ENCODE peak calls at places on chromosomes 5 and 9, in four cellular contexts. One of them, this sample, is unnamed.

GRCh38 chr5:139998837-139999236 is 44.3 kb downstream of the NRG2 start:
- DNase-seq in K562: no peak
- DNase-seq in GM12878: no peak
- DNase-seq in HepG2: no peak
- DNase-seq in this sample: no peak

GRCh38 chr5:109645591-109646236 is 44.0 kb upstream of the MAN2A1 start:
- DNase-seq in GM12878: no peak
- DNase-seq in HepG2: no peak
- DNase-seq in K562: peak
- DNase-seq in this sample: peak

GRCh38 chr9:134932656-134933055 is 14.9 kb upstream of the FCN1 start:
- DNase-seq in K562: no peak
- DNase-seq in HepG2: no peak
- DNase-seq in GM12878: no peak
- DNase-seq in this sample: no peak

GRCh38 chr5:154794525-154795234 is 39.5 kb downstream of the LARP1 start:
- DNase-seq in K562: no peak
- DNase-seq in GM12878: no peak
- DNase-seq in HepG2: no peak
- DNase-seq in this sample: no peak

GRCh38 chr9:21728781-21729180 is 73.7 kb upstream of the MTAP start:
- DNase-seq in GM12878: no peak
- DNase-seq in K562: no peak
- DNase-seq in HepG2: no peak
- DNase-seq in this sample: no peak

GRCh38 chr5:133569347-133569746 is 43.0 kb downstream of the FSTL4 start:
- DNase-seq in K562: no peak
- DNase-seq in HepG2: no peak
- DNase-seq in GM12878: no peak
- DNase-seq in this sample: no peak

GRCh38 chr5:99034336-99034735 is 105.5 kb upstream of the CHD1 start:
- DNase-seq in HepG2: no peak
- DNase-seq in K562: peak
- DNase-seq in GM12878: no peak
- DNase-seq in this sample: no peak

GRCh38 chr9:37747271-37747753 is 6.3 kb upstream of the TRMT10B start:
- DNase-seq in K562: peak
- DNase-seq in HepG2: peak
- DNase-seq in GM12878: peak
- DNase-seq in this sample: peak

GRCh38 chr9:33320568-33321261 is 30.4 kb downstream of the NFX1 start:
- DNase-seq in K562: no peak
- DNase-seq in HepG2: no peak
- DNase-seq in GM12878: no peak
- DNase-seq in this sample: no peak

GRCh38 chr5:61303348-61303747 is 28.7 kb upstream of the ZSWIM6 start:
- DNase-seq in GM12878: no peak
- DNase-seq in HepG2: no peak
- DNase-seq in K562: no peak
- DNase-seq in this sample: no peak

GRCh38 chr5:55597014-55597981 is 62.5 kb upstream of the PLPP1 start:
- DNase-seq in HepG2: no peak
- DNase-seq in K562: no peak
- DNase-seq in GM12878: no peak
- DNase-seq in this sample: no peak

DNA sequence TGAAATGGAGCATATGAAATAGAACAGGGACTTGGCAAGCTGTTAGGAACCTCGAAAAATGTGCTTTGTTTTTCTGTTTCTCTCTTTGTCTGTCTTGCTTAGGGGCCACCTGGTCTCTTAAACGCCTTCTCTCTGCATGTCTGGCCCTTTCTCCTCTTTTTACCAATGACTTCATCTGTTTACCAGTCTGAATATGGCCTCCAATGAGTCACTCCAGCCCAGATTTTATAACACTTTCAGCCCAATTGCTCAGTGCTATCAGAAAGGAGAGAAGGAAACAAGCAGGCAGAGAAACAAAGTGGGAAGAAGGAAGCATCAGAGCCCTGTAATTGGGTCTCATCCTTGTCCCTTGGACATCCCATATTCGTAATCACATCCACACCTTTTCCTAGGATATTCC is 151.6 kb upstream of the GPR151 start:
- DNase-seq in HepG2: no peak
- DNase-seq in GM12878: no peak
- DNase-seq in K562: no peak
- DNase-seq in this sample: no peak
- TF ChIP-seq TCF7 in HepG2: no peak
- TF ChIP-seq TCF7 in GM12878: no peak
- TF ChIP-seq TCF7 in K562: no peak
- TF ChIP-seq TCF7 in this sample: no peak

GRCh38 chr9:133516256-133516960 is 8.4 kb downstream of the MYMK start:
- DNase-seq in K562: no peak
- DNase-seq in HepG2: no peak
- DNase-seq in GM12878: no peak
- DNase-seq in this sample: no peak
- TF ChIP-seq TCF7 in K562: no peak
- TF ChIP-seq TCF7 in HepG2: no peak
- TF ChIP-seq TCF7 in GM12878: no peak
- TF ChIP-seq TCF7 in this sample: no peak

GRCh38 chr9:90303653-90304052 is 339.0 kb downstream of the DIRAS2 start:
- DNase-seq in HepG2: no peak
- DNase-seq in GM12878: no peak
- DNase-seq in K562: no peak
- DNase-seq in this sample: no peak
- TF ChIP-seq TCF7 in HepG2: no peak
- TF ChIP-seq TCF7 in GM12878: no peak
- TF ChIP-seq TCF7 in K562: no peak
- TF ChIP-seq TCF7 in this sample: no peak

GRCh38 chr5:174990909-174991308 is 266.5 kb downstream of the MSX2 start:
- DNase-seq in K562: no peak
- DNase-seq in GM12878: no peak
- DNase-seq in HepG2: no peak
- DNase-seq in this sample: no peak
- TF ChIP-seq TCF7 in K562: no peak
- TF ChIP-seq TCF7 in GM12878: no peak
- TF ChIP-seq TCF7 in HepG2: no peak
- TF ChIP-seq TCF7 in this sample: no peak

DNA sequence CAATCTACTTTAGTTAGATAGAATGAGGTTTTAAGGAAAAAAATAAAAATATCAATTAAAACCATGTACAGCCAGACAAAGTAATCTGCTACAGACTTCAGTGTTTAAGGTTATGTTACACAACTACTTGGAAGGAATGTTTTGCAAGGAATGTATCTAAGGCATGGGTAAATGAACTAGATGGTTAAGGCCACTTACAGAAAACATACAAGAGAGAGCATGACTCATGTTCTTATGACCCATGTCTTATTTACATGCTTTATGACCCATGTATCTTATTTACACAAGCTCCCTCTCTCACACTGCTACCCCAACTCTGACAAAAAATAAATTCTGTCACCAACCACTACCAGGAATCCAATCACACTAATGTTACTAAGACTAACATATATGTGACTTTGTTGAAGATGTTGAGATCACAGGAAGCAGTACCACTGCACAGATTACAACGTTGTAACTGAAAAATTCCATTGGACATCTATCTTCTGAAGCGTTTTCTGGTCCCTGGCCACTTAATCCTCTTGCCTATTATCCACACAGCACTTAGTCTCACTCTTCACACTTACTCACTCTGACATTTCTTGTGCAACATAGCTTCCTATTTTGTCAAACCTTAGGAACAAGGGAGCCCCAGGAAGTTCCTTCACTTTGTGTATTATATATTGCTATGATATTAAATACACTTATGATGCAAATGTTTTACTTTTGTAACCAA is 1630.1 kb upstream of the C9orf72 start:
- DNase-seq in K562: no peak
- DNase-seq in HepG2: no peak
- DNase-seq in GM12878: no peak
- DNase-seq in this sample: no peak
- TF ChIP-seq TCF7 in K562: no peak
- TF ChIP-seq TCF7 in HepG2: no peak
- TF ChIP-seq TCF7 in GM12878: no peak
- TF ChIP-seq TCF7 in this sample: no peak

GRCh38 chr5:113381015-113381326 is 53.8 kb downstream of the TSSK1B start:
- DNase-seq in HepG2: no peak
- DNase-seq in GM12878: no peak
- DNase-seq in K562: no peak
- DNase-seq in this sample: no peak
- TF ChIP-seq TCF7 in HepG2: no peak
- TF ChIP-seq TCF7 in GM12878: no peak
- TF ChIP-seq TCF7 in K562: no peak
- TF ChIP-seq TCF7 in this sample: no peak

GRCh38 chr5:79514391-79515105 is 614 bp upstream of the HOMER1 start:
- DNase-seq in HepG2: peak
- DNase-seq in K562: peak
- DNase-seq in GM12878: peak
- DNase-seq in this sample: peak

GRCh38 chr5:79512692-79513518 is 1.0 kb downstream of the HOMER1 start:
- DNase-seq in K562: peak
- DNase-seq in HepG2: no peak
- DNase-seq in GM12878: no peak
- DNase-seq in this sample: no peak

GRCh38 chr5:79513519-79514390 is at the start of gene HOMER1:
- DNase-seq in GM12878: no peak
- DNase-seq in K562: peak
- DNase-seq in HepG2: peak
- DNase-seq in this sample: peak

GRCh38 chr5:79510638-79511037 is 3.3 kb downstream of the HOMER1 start:
- DNase-seq in K562: no peak
- DNase-seq in HepG2: no peak
- DNase-seq in GM12878: no peak
- DNase-seq in this sample: no peak

GRCh38 chr5:79511945-79512493 is 1.9 kb downstream of the HOMER1 start:
- DNase-seq in GM12878: no peak
- DNase-seq in HepG2: no peak
- DNase-seq in K562: no peak
- DNase-seq in this sample: no peak
- TF ChIP-seq TCF7 in GM12878: no peak
- TF ChIP-seq TCF7 in HepG2: no peak
- TF ChIP-seq TCF7 in K562: no peak
- TF ChIP-seq TCF7 in this sample: no peak

DNA sequence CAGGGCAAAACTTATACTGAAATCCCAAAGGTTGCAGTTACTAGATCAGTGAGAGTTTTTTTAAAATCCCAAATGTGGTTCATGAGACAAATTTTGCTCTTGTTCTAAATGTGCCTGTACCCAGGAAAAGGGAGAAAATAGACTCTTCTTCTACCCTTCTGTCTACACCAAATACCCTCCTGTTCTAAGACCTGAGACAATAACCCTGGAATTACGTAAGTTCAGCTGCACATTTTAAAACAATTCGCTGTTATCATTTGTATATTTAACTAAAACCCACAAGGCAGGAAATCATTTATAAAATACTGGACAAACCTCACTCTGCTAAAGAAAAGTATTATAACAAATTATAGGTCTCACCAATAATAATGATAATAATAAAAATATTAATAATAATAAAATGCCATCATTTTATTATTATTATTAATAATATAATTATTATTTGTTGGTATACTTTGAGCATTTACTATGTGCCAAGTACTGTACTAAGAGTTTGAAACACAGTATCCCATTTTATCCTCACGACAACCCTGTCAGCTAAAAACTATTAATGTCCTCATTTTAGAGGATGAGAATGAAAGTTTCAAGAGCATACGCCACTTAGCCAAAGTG is 49.8 kb upstream of the AFAP1L1 start:
- DNase-seq in GM12878: no peak
- DNase-seq in HepG2: no peak
- DNase-seq in K562: no peak
- DNase-seq in this sample: no peak
- TF ChIP-seq TCF7 in GM12878: no peak
- TF ChIP-seq TCF7 in HepG2: no peak
- TF ChIP-seq TCF7 in K562: no peak
- TF ChIP-seq TCF7 in this sample: no peak

GRCh38 chr9:98097836-98098235 is 21.2 kb downstream of the TRIM14 start:
- DNase-seq in K562: no peak
- DNase-seq in HepG2: no peak
- DNase-seq in GM12878: no peak
- DNase-seq in this sample: no peak
- TF ChIP-seq TCF7 in K562: no peak
- TF ChIP-seq TCF7 in HepG2: no peak
- TF ChIP-seq TCF7 in GM12878: no peak
- TF ChIP-seq TCF7 in this sample: no peak